ENCODE peak calls at places on chromosome 2, in seven cellular contexts. One of them, this sample, is unnamed.

GRCh38 chr2:179344280-179344961 is 79.8 kb upstream of the SESTD1 start:
- DNase-seq in Kasumi-1: no peak
- DNase-seq in fibroblast of the aortic adventitia: peak; percentile 64
- DNase-seq in HFFc6: peak; percentile 23
- DNase-seq in RPMI7951: peak; percentile 37
- DNase-seq in RWPE1: no peak
- DNase-seq in stimulated activated naive CD8-positive, alpha-beta T cell treated with anti-CD3 and anti-CD28 coated beads, Interleukin-15, amount 100 ng/mL, for 72 hours: no peak
- DNase-seq in this sample: peak; percentile 50

GRCh38 chr2:113136828-113137775 is 9.7 kb downstream of the IL1RN start:
- DNase-seq in Kasumi-1: peak; percentile 68
- DNase-seq in fibroblast of the aortic adventitia: peak; percentile 64
- DNase-seq in HFFc6: no peak
- DNase-seq in RPMI7951: peak; percentile 45
- DNase-seq in RWPE1: peak; percentile 51
- DNase-seq in stimulated activated naive CD8-positive, alpha-beta T cell treated with anti-CD3 and anti-CD28 coated beads, Interleukin-15, amount 100 ng/mL, for 72 hours: peak; percentile 33
- DNase-seq in this sample: peak; percentile 50

GRCh38 chr2:162127422-162127821 is 24.6 kb downstream of the GCG start:
- DNase-seq in Kasumi-1: no peak
- DNase-seq in fibroblast of the aortic adventitia: no peak
- DNase-seq in HFFc6: no peak
- DNase-seq in RPMI7951: peak; percentile 46
- DNase-seq in RWPE1: no peak
- DNase-seq in stimulated activated naive CD8-positive, alpha-beta T cell treated with anti-CD3 and anti-CD28 coated beads, Interleukin-15, amount 100 ng/mL, for 72 hours: no peak
- DNase-seq in this sample: no peak

GRCh38 chr2:127043367-127044164 is 63.4 kb downstream of the BIN1 start:
- DNase-seq in Kasumi-1: no peak
- DNase-seq in fibroblast of the aortic adventitia: no peak
- DNase-seq in HFFc6: no peak
- DNase-seq in RPMI7951: no peak
- DNase-seq in RWPE1: no peak
- DNase-seq in stimulated activated naive CD8-positive, alpha-beta T cell treated with anti-CD3 and anti-CD28 coated beads, Interleukin-15, amount 100 ng/mL, for 72 hours: no peak
- DNase-seq in this sample: no peak

GRCh38 chr2:203500951-203501350 is 34.1 kb downstream of the RAPH1 start:
- DNase-seq in Kasumi-1: peak; percentile 41
- DNase-seq in fibroblast of the aortic adventitia: no peak
- DNase-seq in HFFc6: no peak
- DNase-seq in RPMI7951: no peak
- DNase-seq in RWPE1: no peak
- DNase-seq in stimulated activated naive CD8-positive, alpha-beta T cell treated with anti-CD3 and anti-CD28 coated beads, Interleukin-15, amount 100 ng/mL, for 72 hours: no peak
- DNase-seq in this sample: no peak

GRCh38 chr2:30039101-30039500 is 107.7 kb upstream of the YPEL5 start:
- DNase-seq in Kasumi-1: no peak
- DNase-seq in fibroblast of the aortic adventitia: no peak
- DNase-seq in HFFc6: no peak
- DNase-seq in RPMI7951: no peak
- DNase-seq in RWPE1: no peak
- DNase-seq in stimulated activated naive CD8-positive, alpha-beta T cell treated with anti-CD3 and anti-CD28 coated beads, Interleukin-15, amount 100 ng/mL, for 72 hours: no peak
- DNase-seq in this sample: no peak

GRCh38 chr2:96354492-96354891 is 18.9 kb downstream of the NCAPH start:
- DNase-seq in Kasumi-1: no peak
- DNase-seq in fibroblast of the aortic adventitia: no peak
- DNase-seq in HFFc6: no peak
- DNase-seq in RPMI7951: no peak
- DNase-seq in RWPE1: no peak
- DNase-seq in stimulated activated naive CD8-positive, alpha-beta T cell treated with anti-CD3 and anti-CD28 coated beads, Interleukin-15, amount 100 ng/mL, for 72 hours: no peak
- DNase-seq in this sample: no peak

GRCh38 chr2:108074945-108075344 is 88.6 kb downstream of the SLC5A7 start:
- DNase-seq in Kasumi-1: no peak
- DNase-seq in fibroblast of the aortic adventitia: no peak
- DNase-seq in HFFc6: no peak
- DNase-seq in RPMI7951: no peak
- DNase-seq in RWPE1: no peak
- DNase-seq in stimulated activated naive CD8-positive, alpha-beta T cell treated with anti-CD3 and anti-CD28 coated beads, Interleukin-15, amount 100 ng/mL, for 72 hours: no peak
- DNase-seq in this sample: no peak

GRCh38 chr2:48070415-48070814 is 164.1 kb upstream of the FBXO11 start:
- DNase-seq in Kasumi-1: no peak
- DNase-seq in fibroblast of the aortic adventitia: no peak
- DNase-seq in HFFc6: no peak
- DNase-seq in RPMI7951: no peak
- DNase-seq in RWPE1: no peak
- DNase-seq in stimulated activated naive CD8-positive, alpha-beta T cell treated with anti-CD3 and anti-CD28 coated beads, Interleukin-15, amount 100 ng/mL, for 72 hours: no peak
- DNase-seq in this sample: no peak

GRCh38 chr2:12273111-12273510 is 443.6 kb upstream of the TRIB2 start:
- DNase-seq in Kasumi-1: no peak
- DNase-seq in fibroblast of the aortic adventitia: no peak
- DNase-seq in HFFc6: no peak
- DNase-seq in RPMI7951: no peak
- DNase-seq in RWPE1: no peak
- DNase-seq in stimulated activated naive CD8-positive, alpha-beta T cell treated with anti-CD3 and anti-CD28 coated beads, Interleukin-15, amount 100 ng/mL, for 72 hours: no peak
- DNase-seq in this sample: no peak

GRCh38 chr2:118849226-118850170 is 2.0 kb upstream of the EN1 start:
- DNase-seq in Kasumi-1: no peak
- DNase-seq in fibroblast of the aortic adventitia: no peak
- DNase-seq in HFFc6: no peak
- DNase-seq in RPMI7951: no peak
- DNase-seq in RWPE1: no peak
- DNase-seq in stimulated activated naive CD8-positive, alpha-beta T cell treated with anti-CD3 and anti-CD28 coated beads, Interleukin-15, amount 100 ng/mL, for 72 hours: no peak
- DNase-seq in this sample: no peak

GRCh38 chr2:127397568-127398238 is 9.9 kb upstream of the MAP3K2 start:
- DNase-seq in Kasumi-1: no peak
- DNase-seq in fibroblast of the aortic adventitia: no peak
- DNase-seq in HFFc6: no peak
- DNase-seq in RPMI7951: no peak
- DNase-seq in RWPE1: no peak
- DNase-seq in stimulated activated naive CD8-positive, alpha-beta T cell treated with anti-CD3 and anti-CD28 coated beads, Interleukin-15, amount 100 ng/mL, for 72 hours: no peak
- DNase-seq in this sample: no peak

This sample was measured in fibroblast of mammary gland.